ENCODE peak calls at places on chromosomes 16 and 17, in six cellular contexts. K is adrenal gland, Z is sigmoid colon, I is MM.1S, P is A549, M is OCI-LY7. Y is an unnamed sample. For H3K4me1, the result is how much of the 10 kb centered on the place peaks cover.

GRCh38 chr17:33572615-33573014 is 279.5 kb upstream of the ASIC2 start:
- DNase-seq in K (no peak), Z (no peak), I (no peak), P (peak), M (no peak), Y (no peak)

GRCh38 chr16:67504190-67505021 is 21.1 kb upstream of the AGRP start:
- DNase-seq in K (peak), Z (peak), I (peak), P (peak), M (peak), Y (no peak)

GRCh38 chr17:35052780-35053179 is 10.7 kb downstream of the RFFL start:
- DNase-seq in K (no peak), Z (no peak), I (no peak), P (no peak), M (no peak), Y (no peak)

GRCh38 chr16:75770051-75770450 is 43.8 kb upstream of the CPHXL start:
- DNase-seq in K (no peak), Z (no peak), I (no peak), P (no peak), M (no peak), Y (no peak)

GRCh38 chr17:63774982-63775290 is 966 bp downstream of the DDX42 start:
- DNase-seq in K (no peak), Z (no peak), I (peak), P (no peak), M (peak), Y (no peak)

GRCh38 chr17:31248986-31249385 is 48.1 kb downstream of the OMG start:
- DNase-seq in K (no peak), Z (no peak), I (no peak), P (no peak), M (no peak), Y (no peak)

GRCh38 chr16:16093625-16094332 is 129.5 kb downstream of the ABCC6 start:
- DNase-seq in K (no peak), Z (no peak), I (no peak), P (no peak), M (no peak), Y (no peak)

GRCh38 chr17:38867179-38867994 is 2.5 kb upstream of the LASP1 start:
- DNase-seq in K (peak), Z (peak), I (peak), P (peak), M (peak), Y (peak)

GRCh38 chr16:2959206-2959605 is 4.9 kb upstream of the KREMEN2 start:
- DNase-seq in K (no peak), Z (no peak), I (no peak), P (no peak), M (no peak), Y (no peak)

GRCh38 chr16:81553814-81554675 is 109.4 kb downstream of the CMIP start:
- DNase-seq in K (no peak), Z (no peak), I (no peak), P (no peak), M (peak), Y (no peak)

GRCh38 chr17:41665566-41666335 is 22.9 kb upstream of the EIF1 start:
- DNase-seq in K (peak), Z (peak), I (peak), P (peak), M (peak), Y (peak)

GRCh38 chr17:77456271-77456950 is 315.6 kb downstream of the SEC14L1 start:
- DNase-seq in K (no peak), Z (no peak), I (no peak), P (no peak), M (peak), Y (no peak)

GRCh38 chr17:77456951-77457548 is 316.3 kb downstream of the SEC14L1 start:
- DNase-seq in K (no peak), Z (no peak), I (no peak), P (no peak), M (peak), Y (no peak)

GRCh38 chr17:77455111-77455877 is 314.5 kb downstream of the SEC14L1 start:
- DNase-seq in K (no peak), Z (no peak), I (no peak), P (no peak), M (peak), Y (no peak)

GRCh38 chr17:77454560-77455095 is 313.9 kb downstream of the SEC14L1 start:
- DNase-seq in K (no peak), Z (no peak), I (no peak), P (no peak), M (peak), Y (no peak)

DNA sequence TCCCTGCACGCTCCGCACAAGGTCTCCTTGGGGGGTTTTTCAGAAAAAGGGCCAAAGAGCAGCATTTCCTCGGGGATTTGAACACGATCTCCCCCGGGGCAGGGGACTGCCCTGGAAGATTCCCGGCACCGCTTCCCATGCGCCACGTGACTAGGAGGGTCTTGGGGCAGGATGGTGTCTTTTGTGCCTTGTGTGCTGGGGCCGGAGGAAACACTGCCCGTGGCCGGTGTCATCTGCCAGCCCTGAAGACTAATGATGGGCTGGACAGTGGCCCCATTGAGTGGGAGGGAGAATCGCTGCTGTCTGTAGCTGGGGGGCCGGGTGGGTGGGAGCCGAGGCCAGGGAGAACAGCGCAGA is 315.1 kb downstream of the SEC14L1 start:
- DNase-seq in K (no peak), Z (no peak), I (no peak), P (no peak), M (no peak), Y (no peak)
- H3K4me1 ChIP-seq in K (half or more), Z (half or more), I (under half), P (under half), M (half or more), Y (under half)

DNA sequence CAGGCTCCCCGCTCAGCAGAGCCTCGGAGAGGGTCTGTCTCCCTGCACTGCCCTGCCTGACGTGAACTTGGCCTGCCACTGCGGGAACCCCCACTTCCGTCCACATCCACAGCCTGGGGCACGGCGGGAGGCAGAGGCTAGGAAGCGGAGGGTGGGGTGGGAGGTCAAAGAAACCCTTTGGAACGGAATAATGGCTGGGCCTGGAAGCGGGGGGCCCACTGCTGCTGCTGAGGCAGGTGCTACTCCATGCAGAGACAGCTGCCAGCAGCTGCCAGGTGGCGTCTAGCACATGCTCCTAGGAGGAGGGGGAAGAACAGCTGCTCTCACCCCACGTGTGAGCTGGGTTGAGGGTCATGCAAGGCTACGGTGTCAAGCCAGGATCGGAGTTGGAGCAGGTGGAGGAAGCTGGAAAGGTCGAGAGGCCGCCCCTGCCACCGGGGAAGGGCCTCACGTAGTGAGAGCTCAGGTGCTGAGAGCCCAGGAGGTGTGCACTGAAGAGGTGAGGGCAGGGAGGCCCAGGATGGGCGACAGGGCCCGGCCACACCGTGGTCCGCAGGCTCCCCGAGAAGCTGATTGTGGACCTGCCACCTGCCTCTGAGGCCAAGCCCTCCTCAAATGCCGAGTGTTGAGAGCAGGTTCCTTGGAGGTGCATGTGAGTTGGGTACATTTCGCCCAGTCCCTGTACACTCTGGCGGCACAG is 9.8 kb downstream of the FSCN2 start:
- DNase-seq in K (no peak), Z (no peak), I (no peak), P (no peak), M (peak), Y (peak)
- TF ChIP-seq CTCF in K (no peak), Z (no peak), I (no peak), P (no peak), M (peak), Y (no peak)

GRCh38 chr17:14341866-14342265 is 41.0 kb downstream of the HS3ST3B1 start:
- DNase-seq in K (no peak), Z (no peak), I (no peak), P (no peak), M (no peak), Y (no peak)
- H3K4me1 ChIP-seq in K (under half), Z (under half), I (under half), P (under half), M (under half), Y (under half)

GRCh38 chr17:80951121-80952090 is 40.2 kb upstream of the CHMP6 start:
- DNase-seq in K (peak), Z (peak), I (no peak), P (no peak), M (no peak), Y (no peak)

GRCh38 chr17:80952291-80952690 is 39.4 kb upstream of the CHMP6 start:
- DNase-seq in K (peak), Z (peak), I (no peak), P (no peak), M (no peak), Y (no peak)

GRCh38 chr17:80949451-80950421 is 41.9 kb upstream of the CHMP6 start:
- DNase-seq in K (peak), Z (peak), I (no peak), P (no peak), M (no peak), Y (peak)

GRCh38 chr17:80948961-80949450 is 42.6 kb upstream of the CHMP6 start:
- DNase-seq in K (peak), Z (peak), I (no peak), P (no peak), M (no peak), Y (no peak)

DNA sequence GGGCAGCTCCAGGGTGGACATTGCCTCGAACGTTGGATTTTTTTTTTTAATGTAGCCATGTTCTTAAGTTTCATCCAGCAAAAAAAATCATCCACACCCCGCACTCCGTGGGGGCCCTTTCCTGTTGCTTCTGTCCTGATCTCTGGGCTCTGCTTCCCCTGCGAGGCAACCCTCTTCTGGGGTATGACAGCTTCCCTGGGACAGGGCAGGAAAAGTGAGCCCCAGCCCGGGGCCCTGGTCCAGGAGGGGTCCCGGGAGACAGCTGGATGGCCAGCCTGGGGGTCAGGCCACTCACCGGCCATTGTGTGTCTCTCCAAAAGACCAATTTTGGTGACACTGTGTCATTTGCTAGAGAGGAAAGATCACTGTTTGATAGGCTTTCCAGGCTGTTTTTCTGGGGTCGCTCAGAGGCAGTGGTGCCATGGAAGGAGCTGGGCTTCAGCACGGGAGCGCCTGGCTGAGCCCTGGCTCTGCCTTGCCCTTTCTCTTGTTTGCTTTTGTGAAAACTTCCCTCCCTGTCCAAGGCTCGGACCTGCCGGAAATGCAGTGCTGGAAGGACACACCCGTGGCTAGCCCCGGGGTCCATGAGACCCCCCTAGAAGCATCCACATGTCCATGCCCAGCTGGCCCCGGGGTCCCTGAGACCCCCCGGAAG is 41.0 kb upstream of the CHMP6 start:
- DNase-seq in K (peak), Z (no peak), I (no peak), P (no peak), M (no peak), Y (no peak)
- TF ChIP-seq CTCF in K (no peak), Z (no peak), I (no peak), P (no peak), M (no peak), Y (no peak)

GRCh38 chr17:27494192-27495091 is 38.2 kb downstream of the KSR1 start:
- DNase-seq in K (peak), Z (peak), I (no peak), P (peak), M (no peak), Y (no peak)

GRCh38 chr17:27492470-27492869 is 36.2 kb downstream of the KSR1 start:
- DNase-seq in K (no peak), Z (no peak), I (no peak), P (no peak), M (no peak), Y (no peak)

GRCh38 chr17:27495460-27495859 is 39.2 kb downstream of the KSR1 start:
- DNase-seq in K (no peak), Z (no peak), I (no peak), P (no peak), M (peak), Y (no peak)

GRCh38 chr17:27491713-27492190 is 35.5 kb downstream of the KSR1 start:
- DNase-seq in K (no peak), Z (no peak), I (no peak), P (no peak), M (no peak), Y (no peak)

DNA sequence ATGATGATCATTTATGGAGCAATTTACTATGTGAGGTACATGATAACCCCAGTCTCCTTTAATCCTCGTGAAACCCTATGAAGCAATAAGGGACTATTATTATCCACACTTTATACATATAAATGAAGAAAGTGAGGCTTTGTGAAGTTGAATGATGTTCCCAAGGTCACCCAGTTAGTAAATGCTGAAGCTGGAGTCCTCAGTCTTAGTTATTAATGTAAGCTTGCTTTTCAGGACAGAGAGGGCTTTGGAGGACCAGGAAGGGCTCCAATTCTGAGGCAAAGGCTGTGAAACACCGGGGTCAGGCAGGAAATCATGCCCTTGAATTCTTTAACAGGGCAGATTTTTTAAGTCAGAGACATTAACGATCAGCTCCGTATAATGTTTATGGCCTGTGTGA is 36.8 kb downstream of the KSR1 start:
- DNase-seq in K (no peak), Z (no peak), I (no peak), P (no peak), M (no peak), Y (no peak)
- H3K4me1 ChIP-seq in K (half or more), Z (under half), I (under half), P (half or more), M (under half), Y (under half)

GRCh38 chr17:21375162-21375560 is 996 bp upstream of the KCNJ12 start:
- DNase-seq in K (no peak), Z (no peak), I (no peak), P (no peak), M (no peak), Y (peak)

GRCh38 chr17:21372256-21372954 is 3.8 kb upstream of the KCNJ12 start:
- DNase-seq in K (no peak), Z (no peak), I (no peak), P (no peak), M (peak), Y (no peak)

GRCh38 chr17:21374455-21375161 is 1.5 kb upstream of the KCNJ12 start:
- DNase-seq in K (no peak), Z (no peak), I (no peak), P (peak), M (peak), Y (no peak)

GRCh38 chr17:21373034-21373433 is 3.1 kb upstream of the KCNJ12 start:
- DNase-seq in K (no peak), Z (no peak), I (peak), P (no peak), M (peak), Y (no peak)

DNA sequence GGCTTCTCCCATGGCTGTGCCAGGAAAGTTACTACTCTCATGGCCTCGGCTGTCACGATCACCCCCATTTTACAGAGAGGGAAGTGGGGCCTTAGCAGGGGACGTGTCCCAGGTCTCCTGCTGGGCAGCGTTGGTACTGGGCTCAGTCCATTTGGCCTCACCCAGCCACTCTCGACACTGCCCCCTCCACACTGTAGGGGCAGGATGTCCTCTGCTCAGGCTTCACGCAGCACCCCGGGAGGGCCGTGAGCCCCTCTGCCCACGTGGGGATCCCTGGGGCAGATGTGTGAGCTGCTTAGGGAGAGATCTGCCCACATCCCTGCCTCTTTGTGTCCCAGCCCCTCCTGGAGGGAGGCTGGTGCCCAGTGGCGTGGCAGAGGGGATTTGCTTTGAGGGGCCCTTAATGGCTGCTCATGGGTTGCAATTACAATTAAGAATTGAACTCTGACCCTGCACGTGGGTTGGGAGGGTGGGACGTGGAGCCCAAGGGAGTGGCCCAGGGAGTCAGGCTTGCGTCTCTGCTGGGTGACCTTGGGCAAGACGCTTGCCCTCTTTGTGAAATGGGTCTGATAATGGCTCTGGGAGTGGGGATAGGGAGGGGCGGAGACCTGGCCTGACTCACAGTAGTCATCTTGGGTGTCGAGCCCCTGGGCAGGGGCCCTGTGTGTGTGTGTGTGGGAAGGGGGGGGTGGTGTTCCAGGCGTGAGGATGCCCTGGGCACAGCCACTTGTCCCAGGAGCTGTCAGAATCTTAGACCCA is 2.3 kb upstream of the KCNJ12 start:
- DNase-seq in K (no peak), Z (no peak), I (no peak), P (no peak), M (no peak), Y (no peak)
- TF ChIP-seq CTCF in K (no peak), Z (no peak), I (no peak), P (no peak), M (no peak), Y (no peak)

DNA sequence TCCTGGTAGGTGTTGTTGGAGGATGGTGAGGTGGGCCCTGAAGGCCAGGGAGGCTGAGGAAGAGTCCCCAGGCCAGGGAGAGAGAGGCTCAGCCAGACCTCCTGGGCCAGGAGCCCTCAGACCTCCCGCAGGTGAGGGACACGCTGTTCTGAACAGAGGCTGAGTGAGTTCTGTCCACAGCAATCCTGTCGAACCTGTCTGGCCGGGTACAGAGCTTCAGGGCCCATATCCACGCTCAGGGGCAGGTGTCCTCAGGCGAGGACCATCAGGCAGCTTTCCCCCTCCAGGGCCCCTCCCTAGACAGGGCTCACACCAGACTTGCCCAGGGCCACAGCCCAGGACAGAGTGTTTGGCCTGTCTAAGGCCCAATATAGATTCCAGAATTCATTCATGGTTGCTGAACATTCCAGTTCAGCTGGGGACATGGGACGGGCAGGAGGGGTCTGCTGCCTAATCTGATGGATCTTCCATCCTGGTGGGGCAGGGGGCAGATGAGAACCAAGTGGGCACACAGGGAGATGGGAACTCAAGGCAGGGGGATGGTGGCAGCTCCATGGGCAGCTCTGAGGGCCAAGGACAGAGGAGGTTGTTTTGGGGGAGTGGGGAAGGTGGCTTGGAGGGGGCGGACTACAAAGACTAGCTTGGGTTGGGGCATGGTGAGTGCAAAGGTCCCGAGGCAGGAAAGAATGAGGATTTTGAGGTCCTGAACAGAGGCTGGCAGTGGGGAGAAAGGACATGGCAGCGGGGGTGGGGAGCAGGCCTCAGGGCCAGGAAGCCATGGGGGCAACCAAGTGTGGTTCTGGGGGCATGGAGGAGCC is 23.4 kb upstream of the MPRIP start:
- DNase-seq in K (peak), Z (no peak), I (no peak), P (no peak), M (no peak), Y (no peak)
- H3K4me1 ChIP-seq in K (under half), Z (under half), I (under half), P (half or more), M (under half), Y (under half)

GRCh38 chr17:8118769-8119574 is 658 bp upstream of the ALOXE3 start:
- DNase-seq in K (peak), Z (peak), I (peak), P (peak), M (peak), Y (peak)
- TF ChIP-seq CTCF in K (peak), Z (peak), I (peak), P (peak), M (peak), Y (peak)